ENCODE peak calls at places on chromosomes 1 and 21, in nine cellular contexts. One of them, this sample, is unnamed.

GRCh38 chr1:182588460-182589396 is at the start of gene RNASEL:
- DNase-seq in tibial nerve: peak; percentile 76
- DNase-seq in fibroblast of lung: peak; percentile 75
- DNase-seq in HFF-Myc: peak; percentile 32
- DNase-seq in HCT116: peak; percentile 35
- DNase-seq in AG09309: no peak
- DNase-seq in right lobe of liver: peak; percentile 72
- DNase-seq in sigmoid colon: peak; percentile 90
- DNase-seq in BE2C: no peak
- DNase-seq in this sample: peak; percentile 81

GRCh38 chr21:42555756-42556438 is 42.2 kb downstream of the SLC37A1 start:
- DNase-seq in AG09309: no peak
- DNase-seq in BE2C: no peak
- DNase-seq in tibial nerve: no peak
- DNase-seq in HCT116: no peak
- DNase-seq in sigmoid colon: peak; percentile 40
- DNase-seq in right lobe of liver: no peak
- DNase-seq in fibroblast of lung: no peak
- DNase-seq in HFF-Myc: no peak
- DNase-seq in this sample: no peak

GRCh38 chr1:7407547-7407895 is 363.6 kb upstream of the VAMP3 start:
- DNase-seq in AG09309: no peak
- DNase-seq in tibial nerve: no peak
- DNase-seq in right lobe of liver: no peak
- DNase-seq in HCT116: no peak
- DNase-seq in BE2C: no peak
- DNase-seq in sigmoid colon: peak; percentile 36
- DNase-seq in fibroblast of lung: no peak
- DNase-seq in HFF-Myc: no peak
- DNase-seq in this sample: no peak

GRCh38 chr1:32071758-32072621 is 749 bp upstream of the TMEM39B start:
- DNase-seq in HFF-Myc: no peak
- DNase-seq in right lobe of liver: no peak
- DNase-seq in sigmoid colon: no peak
- DNase-seq in fibroblast of lung: peak; percentile 70
- DNase-seq in AG09309: peak; percentile 5
- DNase-seq in BE2C: no peak
- DNase-seq in HCT116: no peak
- DNase-seq in tibial nerve: no peak
- DNase-seq in this sample: no peak

GRCh38 chr1:30879940-30880339 is 28.6 kb downstream of the SDC3 start:
- DNase-seq in HCT116: no peak
- DNase-seq in AG09309: no peak
- DNase-seq in fibroblast of lung: no peak
- DNase-seq in HFF-Myc: no peak
- DNase-seq in sigmoid colon: no peak
- DNase-seq in BE2C: no peak
- DNase-seq in right lobe of liver: no peak
- DNase-seq in tibial nerve: no peak
- DNase-seq in this sample: no peak

GRCh38 chr1:59693431-59693830 is 121.3 kb upstream of the HOOK1 start:
- DNase-seq in fibroblast of lung: no peak
- DNase-seq in tibial nerve: no peak
- DNase-seq in AG09309: no peak
- DNase-seq in HFF-Myc: no peak
- DNase-seq in right lobe of liver: no peak
- DNase-seq in sigmoid colon: no peak
- DNase-seq in HCT116: no peak
- DNase-seq in BE2C: no peak
- DNase-seq in this sample: no peak

GRCh38 chr1:221097479-221098281 is 218.4 kb downstream of the HLX start:
- DNase-seq in BE2C: no peak
- DNase-seq in HFF-Myc: peak; percentile 52
- DNase-seq in HCT116: no peak
- DNase-seq in sigmoid colon: no peak
- DNase-seq in AG09309: peak; percentile 100
- DNase-seq in fibroblast of lung: peak; percentile 97
- DNase-seq in tibial nerve: peak; percentile 43
- DNase-seq in right lobe of liver: no peak
- DNase-seq in this sample: no peak

GRCh38 chr1:58585591-58586151 is 8.6 kb upstream of the TACSTD2 start:
- DNase-seq in AG09309: no peak
- DNase-seq in sigmoid colon: peak; percentile 71
- DNase-seq in HCT116: peak; percentile 39
- DNase-seq in fibroblast of lung: peak; percentile 59
- DNase-seq in BE2C: no peak
- DNase-seq in right lobe of liver: no peak
- DNase-seq in HFF-Myc: no peak
- DNase-seq in tibial nerve: no peak
- DNase-seq in this sample: no peak

GRCh38 chr1:209805341-209805781 is 581 bp downstream of the IRF6 start:
- DNase-seq in fibroblast of lung: no peak
- DNase-seq in AG09309: no peak
- DNase-seq in HCT116: no peak
- DNase-seq in tibial nerve: no peak
- DNase-seq in BE2C: no peak
- DNase-seq in right lobe of liver: no peak
- DNase-seq in HFF-Myc: no peak
- DNase-seq in sigmoid colon: no peak
- DNase-seq in this sample: peak; percentile 44

GRCh38 chr21:45412491-45412890 is 7.5 kb downstream of the COL18A1 start:
- DNase-seq in HCT116: no peak
- DNase-seq in sigmoid colon: no peak
- DNase-seq in HFF-Myc: no peak
- DNase-seq in tibial nerve: no peak
- DNase-seq in AG09309: no peak
- DNase-seq in BE2C: no peak
- DNase-seq in fibroblast of lung: no peak
- DNase-seq in right lobe of liver: peak; percentile 31
- DNase-seq in this sample: no peak

GRCh38 chr1:39474810-39475209 is 16.6 kb upstream of the BMP8A start:
- DNase-seq in right lobe of liver: no peak
- DNase-seq in AG09309: no peak
- DNase-seq in BE2C: no peak
- DNase-seq in HFF-Myc: no peak
- DNase-seq in sigmoid colon: no peak
- DNase-seq in HCT116: no peak
- DNase-seq in fibroblast of lung: no peak
- DNase-seq in tibial nerve: no peak
- DNase-seq in this sample: no peak

GRCh38 chr1:101236546-101237228 is at the start of gene S1PR1:
- DNase-seq in BE2C: peak; percentile 80
- DNase-seq in sigmoid colon: peak; percentile 81
- DNase-seq in AG09309: no peak
- DNase-seq in tibial nerve: peak; percentile 28
- DNase-seq in right lobe of liver: peak; percentile 83
- DNase-seq in HFF-Myc: no peak
- DNase-seq in HCT116: no peak
- DNase-seq in fibroblast of lung: peak; percentile 63
- DNase-seq in this sample: no peak

GRCh38 chr21:36994501-36995189 is 11.9 kb upstream of the RIPPLY3 start:
- DNase-seq in sigmoid colon: no peak
- DNase-seq in HFF-Myc: no peak
- DNase-seq in tibial nerve: no peak
- DNase-seq in HCT116: no peak
- DNase-seq in BE2C: no peak
- DNase-seq in fibroblast of lung: peak; percentile 50
- DNase-seq in right lobe of liver: no peak
- DNase-seq in AG09309: no peak
- DNase-seq in this sample: no peak

GRCh38 chr21:37001446-37001845 is 5.1 kb upstream of the RIPPLY3 start:
- DNase-seq in BE2C: no peak
- DNase-seq in tibial nerve: no peak
- DNase-seq in sigmoid colon: no peak
- DNase-seq in right lobe of liver: no peak
- DNase-seq in AG09309: no peak
- DNase-seq in fibroblast of lung: no peak
- DNase-seq in HCT116: no peak
- DNase-seq in HFF-Myc: peak; percentile 19
- DNase-seq in this sample: no peak

GRCh38 chr21:36999131-36999898 is 7.2 kb upstream of the RIPPLY3 start:
- DNase-seq in HFF-Myc: no peak
- DNase-seq in fibroblast of lung: no peak
- DNase-seq in AG09309: no peak
- DNase-seq in right lobe of liver: no peak
- DNase-seq in HCT116: no peak
- DNase-seq in tibial nerve: no peak
- DNase-seq in BE2C: no peak
- DNase-seq in sigmoid colon: no peak
- DNase-seq in this sample: no peak

GRCh38 chr21:37005548-37006242 is 807 bp upstream of the RIPPLY3 start:
- DNase-seq in BE2C: no peak
- DNase-seq in tibial nerve: no peak
- DNase-seq in sigmoid colon: no peak
- DNase-seq in right lobe of liver: no peak
- DNase-seq in HFF-Myc: no peak
- DNase-seq in HCT116: no peak
- DNase-seq in AG09309: no peak
- DNase-seq in fibroblast of lung: no peak
- DNase-seq in this sample: no peak

DNA sequence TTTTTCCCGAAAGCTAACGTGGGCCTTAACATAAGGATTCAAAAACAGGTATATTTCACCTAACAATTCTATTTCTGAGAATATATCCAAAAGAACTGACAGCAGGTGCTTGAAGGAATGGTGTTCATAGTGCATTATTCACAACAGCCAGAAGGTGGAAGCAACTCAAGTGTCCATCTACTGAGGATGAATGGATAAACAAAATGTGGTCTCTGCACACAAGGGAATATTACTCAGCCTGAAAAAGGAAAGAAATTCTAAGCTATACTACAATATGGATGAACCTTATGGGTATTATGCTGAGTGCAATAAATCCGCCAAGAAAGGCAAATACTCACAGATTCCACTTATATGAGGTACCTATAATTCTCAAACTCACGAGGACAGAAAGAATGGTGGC is 6.1 kb upstream of the RIPPLY3 start:
- DNase-seq in HFF-Myc: no peak
- DNase-seq in fibroblast of lung: no peak
- DNase-seq in HCT116: peak; percentile 19
- DNase-seq in right lobe of liver: no peak
- DNase-seq in sigmoid colon: no peak
- DNase-seq in BE2C: no peak
- DNase-seq in AG09309: no peak
- DNase-seq in tibial nerve: no peak
- DNase-seq in this sample: no peak
- TF ChIP-seq CTCF in HFF-Myc: no peak
- TF ChIP-seq CTCF in fibroblast of lung: no peak
- TF ChIP-seq CTCF in HCT116: peak; percentile 26
- TF ChIP-seq CTCF in right lobe of liver: no peak
- TF ChIP-seq CTCF in sigmoid colon: no peak
- TF ChIP-seq CTCF in BE2C: no peak
- TF ChIP-seq CTCF in AG09309: no peak
- TF ChIP-seq CTCF in tibial nerve: no peak
- TF ChIP-seq CTCF in this sample: no peak

DNA sequence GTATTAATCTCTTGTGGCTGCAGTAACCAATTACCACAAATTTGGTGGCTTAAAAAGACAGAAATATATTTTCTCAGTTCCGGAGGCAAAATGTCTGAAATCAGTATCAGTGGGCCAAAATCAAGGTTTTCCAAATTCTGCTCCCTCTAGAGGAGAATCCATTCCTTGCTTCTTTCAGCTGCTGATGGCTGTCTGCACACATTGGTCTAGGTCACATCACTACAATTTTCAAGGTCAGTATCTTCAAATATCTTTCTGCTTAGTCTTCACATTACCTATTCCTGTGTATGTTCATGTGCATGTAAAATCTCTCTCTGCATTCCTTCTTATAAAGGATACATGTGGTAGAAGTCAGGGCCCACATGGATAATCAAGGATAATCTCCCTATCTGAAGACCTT is 999.4 kb downstream of the KCNT2 start:
- DNase-seq in right lobe of liver: no peak
- DNase-seq in HCT116: no peak
- DNase-seq in tibial nerve: no peak
- DNase-seq in fibroblast of lung: no peak
- DNase-seq in BE2C: no peak
- DNase-seq in HFF-Myc: no peak
- DNase-seq in AG09309: no peak
- DNase-seq in sigmoid colon: no peak
- DNase-seq in this sample: no peak
- TF ChIP-seq CTCF in right lobe of liver: no peak
- TF ChIP-seq CTCF in HCT116: no peak
- TF ChIP-seq CTCF in tibial nerve: no peak
- TF ChIP-seq CTCF in fibroblast of lung: no peak
- TF ChIP-seq CTCF in BE2C: peak; percentile 60
- TF ChIP-seq CTCF in HFF-Myc: peak; percentile 29
- TF ChIP-seq CTCF in AG09309: peak; percentile 32
- TF ChIP-seq CTCF in sigmoid colon: no peak
- TF ChIP-seq CTCF in this sample: peak; percentile 18

GRCh38 chr1:164443166-164443565 is 115.8 kb upstream of the PBX1 start:
- DNase-seq in BE2C: no peak
- DNase-seq in right lobe of liver: no peak
- DNase-seq in sigmoid colon: no peak
- DNase-seq in AG09309: no peak
- DNase-seq in tibial nerve: no peak
- DNase-seq in HCT116: no peak
- DNase-seq in HFF-Myc: no peak
- DNase-seq in fibroblast of lung: no peak
- DNase-seq in this sample: no peak

GRCh38 chr1:164440222-164440621 is 118.8 kb upstream of the PBX1 start:
- DNase-seq in BE2C: peak; percentile 18
- DNase-seq in tibial nerve: no peak
- DNase-seq in fibroblast of lung: peak; percentile 11
- DNase-seq in HFF-Myc: no peak
- DNase-seq in AG09309: no peak
- DNase-seq in HCT116: no peak
- DNase-seq in right lobe of liver: no peak
- DNase-seq in sigmoid colon: peak; percentile 62
- DNase-seq in this sample: peak; percentile 11

GRCh38 chr1:164443836-164444235 is 115.1 kb upstream of the PBX1 start:
- DNase-seq in HCT116: no peak
- DNase-seq in right lobe of liver: no peak
- DNase-seq in tibial nerve: no peak
- DNase-seq in HFF-Myc: no peak
- DNase-seq in AG09309: no peak
- DNase-seq in fibroblast of lung: no peak
- DNase-seq in BE2C: no peak
- DNase-seq in sigmoid colon: no peak
- DNase-seq in this sample: no peak

DNA sequence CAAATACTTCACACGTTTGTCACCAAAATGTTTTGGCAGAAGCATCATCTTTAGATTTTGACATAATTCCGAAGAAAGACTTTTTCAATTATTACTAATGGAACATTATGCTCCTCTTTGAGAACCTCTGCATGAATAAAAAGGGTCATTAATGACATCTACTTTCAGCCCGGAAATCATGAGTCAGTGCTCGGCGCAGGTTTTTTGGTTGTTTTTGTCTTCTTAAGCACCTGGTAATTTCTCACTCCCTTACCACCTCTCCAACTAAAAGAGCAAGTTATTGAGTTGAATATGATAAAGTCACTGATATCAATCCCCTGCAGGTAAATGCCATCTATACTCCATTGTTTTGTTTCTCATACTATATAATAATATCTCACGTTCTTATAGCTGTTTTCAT is 113.0 kb upstream of the PBX1 start:
- DNase-seq in sigmoid colon: no peak
- DNase-seq in tibial nerve: no peak
- DNase-seq in BE2C: no peak
- DNase-seq in AG09309: no peak
- DNase-seq in HCT116: no peak
- DNase-seq in HFF-Myc: no peak
- DNase-seq in fibroblast of lung: no peak
- DNase-seq in right lobe of liver: no peak
- DNase-seq in this sample: no peak
- TF ChIP-seq CTCF in sigmoid colon: no peak
- TF ChIP-seq CTCF in tibial nerve: no peak
- TF ChIP-seq CTCF in BE2C: no peak
- TF ChIP-seq CTCF in AG09309: no peak
- TF ChIP-seq CTCF in HCT116: no peak
- TF ChIP-seq CTCF in HFF-Myc: no peak
- TF ChIP-seq CTCF in fibroblast of lung: no peak
- TF ChIP-seq CTCF in right lobe of liver: no peak
- TF ChIP-seq CTCF in this sample: no peak

GRCh38 chr1:215824245-215824644 is 257.1 kb downstream of the KCTD3 start:
- DNase-seq in HFF-Myc: no peak
- DNase-seq in AG09309: no peak
- DNase-seq in sigmoid colon: no peak
- DNase-seq in HCT116: no peak
- DNase-seq in fibroblast of lung: peak; percentile 6
- DNase-seq in tibial nerve: no peak
- DNase-seq in BE2C: peak; percentile 12
- DNase-seq in right lobe of liver: no peak
- DNase-seq in this sample: peak; percentile 21
- TF ChIP-seq CTCF in HFF-Myc: peak; percentile 42
- TF ChIP-seq CTCF in AG09309: peak; percentile 48
- TF ChIP-seq CTCF in sigmoid colon: no peak
- TF ChIP-seq CTCF in HCT116: peak; percentile 35
- TF ChIP-seq CTCF in fibroblast of lung: peak; percentile 63
- TF ChIP-seq CTCF in tibial nerve: no peak
- TF ChIP-seq CTCF in BE2C: peak; percentile 62
- TF ChIP-seq CTCF in right lobe of liver: peak; percentile 62
- TF ChIP-seq CTCF in this sample: peak; percentile 57